ENCODE peak calls at places on chromosomes 16 and 17, in ten cellular contexts. W is thoracic aorta, P is foreskin fibroblast, J is AG10803, A is left lung, C is heart left ventricle, X is A549, T is mammary epithelial cell, G is OCI-LY7, K is endodermal cell. D is an unnamed sample.

GRCh38 chr16:84924339-84925091 is 86.8 kb downstream of the ZDHHC7 start:
- DNase-seq in W (no peak), P (no peak), J (no peak), A (no peak), C (peak), X (no peak), T (no peak), G (peak), K (no peak), D (no peak)

GRCh38 chr16:70582280-70582978 is 58.8 kb downstream of the SF3B3 start:
- DNase-seq in W (no peak), P (peak), J (no peak), A (no peak), C (no peak), X (no peak), T (no peak), G (no peak), K (peak), D (peak)

GRCh38 chr17:17892731-17893130 is 55.9 kb upstream of the SREBF1 start:
- DNase-seq in W (no peak), P (no peak), J (no peak), A (no peak), C (no peak), X (no peak), T (no peak), G (no peak), K (peak), D (no peak)

GRCh38 chr17:36740157-36740556 is 138.8 kb downstream of the MRM1 start:
- DNase-seq in W (no peak), P (no peak), J (no peak), A (no peak), C (no peak), X (no peak), T (no peak), G (no peak), K (no peak), D (no peak)

GRCh38 chr16:10743610-10744369 is at the start of gene NUBP1:
- DNase-seq in W (peak), P (peak), J (peak), A (peak), C (peak), X (peak), T (peak), G (peak), K (peak), D (peak)

GRCh38 chr16:3501783-3502400 is 1.1 kb downstream of the CLUAP1 start:
- DNase-seq in W (no peak), P (no peak), J (no peak), A (no peak), C (no peak), X (no peak), T (no peak), G (no peak), K (no peak), D (no peak)

GRCh38 chr17:29918922-29919856 is 10.8 kb downstream of the SSH2 start:
- DNase-seq in W (no peak), P (peak), J (peak), A (no peak), C (no peak), X (no peak), T (peak), G (no peak), K (no peak), D (no peak)

GRCh38 chr16:89431158-89431584 is 59.2 kb downstream of the ANKRD11 start:
- DNase-seq in W (no peak), P (peak), J (peak), A (no peak), C (no peak), X (peak), T (no peak), G (no peak), K (no peak), D (no peak)

GRCh38 chr16:75911896-75912295 is 185.6 kb upstream of the CPHXL start:
- DNase-seq in W (no peak), P (no peak), J (no peak), A (no peak), C (no peak), X (no peak), T (no peak), G (no peak), K (no peak), D (no peak)

GRCh38 chr17:8894673-8895578 is 27.5 kb upstream of the PIK3R6 start:
- DNase-seq in W (no peak), P (peak), J (peak), A (no peak), C (peak), X (peak), T (peak), G (peak), K (peak), D (peak)

GRCh38 chr17:16443390-16444257 is 28.3 kb downstream of the TRPV2 start:
- DNase-seq in W (no peak), P (no peak), J (no peak), A (no peak), C (no peak), X (no peak), T (no peak), G (no peak), K (peak), D (peak)

GRCh38 chr16:49021136-49021535 is 260.5 kb downstream of the CBLN1 start:
- DNase-seq in W (no peak), P (peak), J (peak), A (no peak), C (no peak), X (no peak), T (peak), G (no peak), K (no peak), D (no peak)

GRCh38 chr17:78140169-78141051 is 5.8 kb upstream of the C17orf99 start:
- DNase-seq in W (peak), P (peak), J (peak), A (peak), C (peak), X (peak), T (peak), G (peak), K (peak), D (peak)

GRCh38 chr17:927611-928461 is 51.7 kb downstream of the NXN start:
- DNase-seq in W (no peak), P (peak), J (peak), A (peak), C (no peak), X (peak), T (peak), G (no peak), K (peak), D (no peak)

GRCh38 chr17:3924421-3925350 is 8.4 kb upstream of the P2RX1 start:
- DNase-seq in W (no peak), P (no peak), J (no peak), A (no peak), C (peak), X (no peak), T (no peak), G (no peak), K (no peak), D (no peak)

GRCh38 chr16:12387311-12387710 is 410.8 kb downstream of the SNX29 start:
- DNase-seq in W (no peak), P (no peak), J (no peak), A (no peak), C (no peak), X (no peak), T (no peak), G (no peak), K (no peak), D (no peak)

GRCh38 chr17:68621065-68621464 is 19.9 kb upstream of the FAM20A start:
- DNase-seq in W (no peak), P (no peak), J (peak), A (no peak), C (no peak), X (no peak), T (no peak), G (no peak), K (no peak), D (no peak)

GRCh38 chr17:71760062-71760720 is 360.6 kb upstream of the SOX9 start:
- DNase-seq in W (no peak), P (peak), J (peak), A (no peak), C (no peak), X (no peak), T (peak), G (no peak), K (no peak), D (no peak)

GRCh38 chr16:104355-104754 is 26.3 kb downstream of the MPG start:
- DNase-seq in W (no peak), P (no peak), J (no peak), A (no peak), C (no peak), X (no peak), T (no peak), G (no peak), K (no peak), D (no peak)

GRCh38 chr17:16025202-16025601 is 25.6 kb downstream of the TTC19 start:
- DNase-seq in W (no peak), P (no peak), J (no peak), A (no peak), C (no peak), X (no peak), T (no peak), G (no peak), K (no peak), D (no peak)

GRCh38 chr17:17435323-17435722 is 41.5 kb upstream of the MED9 start:
- DNase-seq in W (no peak), P (peak), J (peak), A (no peak), C (no peak), X (peak), T (no peak), G (no peak), K (no peak), D (no peak)

GRCh38 chr17:81713004-81713555 is 996 bp downstream of the SLC25A10 start:
- DNase-seq in W (no peak), P (peak), J (no peak), A (no peak), C (no peak), X (no peak), T (peak), G (no peak), K (no peak), D (no peak)

GRCh38 chr16:55501549-55502322 is 7.1 kb upstream of the LPCAT2 start:
- DNase-seq in W (no peak), P (no peak), J (no peak), A (no peak), C (no peak), X (no peak), T (no peak), G (peak), K (peak), D (no peak)
- TF ChIP-seq CTCF in W (no peak), P (peak), J (peak), A (no peak), C (peak), X (no peak), T (peak), G (peak), K (peak), D (no peak)

DNA sequence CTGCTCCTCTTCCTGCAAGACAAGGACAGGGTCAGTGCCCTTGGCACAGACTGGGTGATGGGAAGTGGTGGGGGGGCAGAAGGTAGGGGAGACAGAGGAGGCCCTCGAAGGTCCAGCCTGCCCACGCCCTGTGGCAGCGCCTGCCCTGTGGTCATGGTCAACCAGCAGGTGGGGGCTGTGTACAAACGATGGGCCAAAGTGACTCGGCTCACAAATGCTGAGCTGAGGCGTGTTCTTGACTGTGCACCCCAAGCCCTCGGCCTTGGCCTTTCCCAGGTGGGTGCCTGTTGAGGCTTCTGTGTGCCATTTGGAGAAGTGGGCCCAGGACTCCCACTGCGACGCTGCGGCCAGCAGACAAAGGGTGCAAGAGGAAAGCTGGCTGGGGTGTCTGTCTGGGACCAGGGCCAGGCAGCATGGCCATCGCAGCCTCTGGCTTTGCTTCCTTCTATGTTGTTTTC is 22.6 kb downstream of the MXRA7 start:
- DNase-seq in W (no peak), P (peak), J (no peak), A (no peak), C (no peak), X (peak), T (peak), G (no peak), K (no peak), D (no peak)
- H3K4me3 ChIP-seq in W (peak), P (no peak), J (no peak), A (no peak), C (no peak), X (no peak), T (no peak), G (no peak), K (no peak), D (no peak)

DNA sequence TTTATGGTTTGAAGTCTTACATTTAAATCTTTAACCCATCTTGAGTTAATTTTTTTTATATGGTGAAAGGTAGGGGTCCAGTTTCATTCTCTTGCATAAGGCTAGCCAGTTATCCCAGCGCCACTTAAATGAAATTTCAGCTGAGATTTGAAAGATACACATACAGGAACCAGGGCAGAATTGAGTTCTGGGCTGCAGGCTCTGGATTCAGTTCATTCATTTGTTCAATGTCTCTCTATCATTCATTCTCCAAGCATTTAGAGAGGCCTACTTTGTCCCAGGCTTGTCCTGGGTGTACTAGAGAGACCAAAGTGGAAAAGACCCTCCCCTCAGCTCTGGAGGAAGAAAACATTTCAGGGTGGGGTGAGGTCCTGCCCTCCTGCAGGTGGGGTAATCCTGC is 577 bp upstream of the TRIM72 start:
- DNase-seq in W (no peak), P (no peak), J (no peak), A (no peak), C (no peak), X (no peak), T (no peak), G (no peak), K (no peak), D (no peak)
- TF ChIP-seq CTCF in W (no peak), P (no peak), J (no peak), A (no peak), C (no peak), X (no peak), T (no peak), G (no peak), K (no peak), D (no peak)

GRCh38 chr16:87610026-87610425 is 7.7 kb downstream of the JPH3 start:
- DNase-seq in W (no peak), P (no peak), J (no peak), A (no peak), C (no peak), X (no peak), T (no peak), G (no peak), K (no peak), D (no peak)
- H3K4me3 ChIP-seq in W (no peak), P (no peak), J (no peak), A (no peak), C (no peak), X (no peak), T (no peak), G (no peak), K (no peak), D (no peak)

GRCh38 chr16:68436581-68436980 is 11.7 kb downstream of the SMPD3 start:
- DNase-seq in W (no peak), P (no peak), J (no peak), A (no peak), C (no peak), X (peak), T (no peak), G (peak), K (peak), D (peak)
- TF ChIP-seq CTCF in W (no peak), P (no peak), J (peak), A (no peak), C (no peak), X (no peak), T (peak), G (peak), K (peak), D (peak)